ENCODE peak calls at places on chromosomes 11 and 22, in five cellular contexts. U is HCT116, V is GM12878, K is H1, N is HepG2. D is an unnamed sample.

GRCh38 chr11:3091846-3092602 is 34.8 kb upstream of the CARS1 start:
- DNase-seq in U (peak), V (peak), K (peak), N (peak), D (peak)

GRCh38 chr11:71356280-71356876 is 91.8 kb downstream of the DHCR7 start:
- DNase-seq in U (no peak), V (no peak), K (no peak), N (no peak), D (no peak)

GRCh38 chr11:11478687-11479086 is 125.6 kb upstream of the CSNK2A3 start:
- DNase-seq in U (no peak), V (no peak), K (peak), N (no peak), D (peak)

GRCh38 chr11:118226294-118226693 is 1.5 kb upstream of the JAML start:
- DNase-seq in U (no peak), V (no peak), K (no peak), N (no peak), D (no peak)

GRCh38 chr11:116693206-116694016 is 79.4 kb downstream of the BUD13 start:
- DNase-seq in U (no peak), V (no peak), K (peak), N (no peak), D (no peak)

GRCh38 chr22:23219787-23220484 is 39.6 kb downstream of the BCR start:
- DNase-seq in U (no peak), V (peak), K (no peak), N (no peak), D (no peak)

GRCh38 chr11:62919476-62919875 is 1.7 kb downstream of the CHRM1 start:
- DNase-seq in U (no peak), V (no peak), K (no peak), N (no peak), D (no peak)

GRCh38 chr22:19607198-19608113 is 83.2 kb upstream of the CLDN5 start:
- DNase-seq in U (no peak), V (no peak), K (peak), N (no peak), D (peak)

GRCh38 chr11:31582697-31583096 is 73.1 kb downstream of the ELP4 start:
- DNase-seq in U (no peak), V (no peak), K (no peak), N (no peak), D (peak)

GRCh38 chr11:3735827-3736226 is 61.5 kb downstream of the NUP98 start:
- DNase-seq in U (no peak), V (no peak), K (no peak), N (no peak), D (no peak)

GRCh38 chr11:115528217-115528616 is 24.0 kb upstream of the CADM1 start:
- DNase-seq in U (no peak), V (no peak), K (no peak), N (no peak), D (no peak)

GRCh38 chr11:112363527-112363926 is 102.9 kb upstream of the PLET1 start:
- DNase-seq in U (no peak), V (no peak), K (no peak), N (no peak), D (no peak)

GRCh38 chr11:72069787-72070251 is 10.5 kb downstream of the NUMA1 start:
- DNase-seq in U (peak), V (no peak), K (no peak), N (peak), D (peak)

GRCh38 chr22:47041201-47042115 is 279.0 kb downstream of the TBC1D22A start:
- DNase-seq in U (no peak), V (no peak), K (no peak), N (no peak), D (no peak)

GRCh38 chr22:37887610-37888378 is 18.3 kb upstream of the MICALL1 start:
- DNase-seq in U (no peak), V (no peak), K (no peak), N (no peak), D (no peak)

DNA sequence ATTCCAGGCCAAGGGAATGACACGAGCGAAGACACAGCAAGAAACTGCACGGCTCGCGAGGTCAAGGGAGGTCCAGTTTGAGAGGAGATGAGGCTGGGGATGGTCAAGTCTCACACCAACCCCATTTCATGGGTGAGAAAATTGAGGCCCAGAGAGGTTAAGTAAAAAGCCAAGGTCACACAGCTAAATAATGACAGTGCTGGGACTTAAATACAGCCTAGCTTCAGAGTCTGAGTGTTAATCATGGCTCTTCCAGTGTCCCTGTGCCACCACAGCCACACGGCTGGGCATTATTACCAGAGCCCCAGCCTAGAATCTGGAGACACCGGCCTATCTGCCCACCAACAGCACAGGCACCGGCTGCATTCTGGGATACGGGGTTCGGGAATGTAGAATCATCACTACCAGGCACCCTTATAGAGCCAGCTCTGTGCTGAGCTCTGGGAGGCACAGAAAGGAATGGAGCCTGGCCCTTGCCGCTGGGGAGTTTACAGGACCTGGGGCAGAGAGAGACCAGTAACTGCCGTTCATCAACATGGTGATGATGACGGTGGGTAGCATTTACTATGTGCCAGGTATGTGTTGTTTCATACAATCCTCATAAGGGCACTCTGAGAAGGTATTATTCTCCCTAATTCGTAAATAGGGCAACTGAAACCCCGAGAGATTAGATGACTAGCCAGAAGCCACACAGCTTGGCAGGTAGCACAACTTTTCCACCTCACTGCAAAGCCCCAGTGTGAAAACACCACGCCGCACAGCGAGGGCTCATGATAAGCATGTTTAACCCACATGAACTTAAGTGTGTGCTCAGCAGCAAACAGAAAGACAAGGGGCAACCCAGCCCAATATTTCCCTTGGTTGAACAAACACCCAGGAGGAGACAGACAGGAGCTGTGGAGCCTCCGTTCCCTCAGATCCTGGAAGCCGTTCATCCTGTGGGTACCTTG is 51.9 kb downstream of the CD6 start:
- DNase-seq in U (no peak), V (no peak), K (no peak), N (no peak), D (no peak)
- TF ChIP-seq SRF in U (no peak), V (no peak), K (no peak), N (no peak), D (no peak)

DNA sequence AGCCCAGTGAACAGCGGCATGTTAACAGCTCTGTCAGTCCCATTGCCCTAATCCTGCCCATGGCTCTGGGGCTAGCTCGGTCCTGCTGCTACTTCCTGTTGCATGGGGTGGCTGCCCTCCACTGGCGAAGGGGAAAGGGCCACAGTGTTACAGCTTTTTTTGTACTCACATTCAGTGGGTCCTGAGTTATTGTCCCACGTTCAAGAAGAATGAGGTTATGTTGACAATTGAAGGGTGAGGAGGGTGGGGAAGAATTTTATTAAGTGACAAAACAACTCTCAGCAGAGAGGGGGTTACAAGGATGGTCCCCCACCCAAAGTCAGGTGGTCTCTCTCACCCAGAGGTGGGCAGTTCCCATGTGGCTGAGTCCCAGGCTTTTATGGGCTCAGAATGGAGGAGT is 17.7 kb upstream of the MS4A7 start:
- DNase-seq in U (no peak), V (no peak), K (no peak), N (no peak), D (no peak)
- TF ChIP-seq SRF in U (no peak), V (no peak), K (no peak), N (no peak), D (no peak)

DNA sequence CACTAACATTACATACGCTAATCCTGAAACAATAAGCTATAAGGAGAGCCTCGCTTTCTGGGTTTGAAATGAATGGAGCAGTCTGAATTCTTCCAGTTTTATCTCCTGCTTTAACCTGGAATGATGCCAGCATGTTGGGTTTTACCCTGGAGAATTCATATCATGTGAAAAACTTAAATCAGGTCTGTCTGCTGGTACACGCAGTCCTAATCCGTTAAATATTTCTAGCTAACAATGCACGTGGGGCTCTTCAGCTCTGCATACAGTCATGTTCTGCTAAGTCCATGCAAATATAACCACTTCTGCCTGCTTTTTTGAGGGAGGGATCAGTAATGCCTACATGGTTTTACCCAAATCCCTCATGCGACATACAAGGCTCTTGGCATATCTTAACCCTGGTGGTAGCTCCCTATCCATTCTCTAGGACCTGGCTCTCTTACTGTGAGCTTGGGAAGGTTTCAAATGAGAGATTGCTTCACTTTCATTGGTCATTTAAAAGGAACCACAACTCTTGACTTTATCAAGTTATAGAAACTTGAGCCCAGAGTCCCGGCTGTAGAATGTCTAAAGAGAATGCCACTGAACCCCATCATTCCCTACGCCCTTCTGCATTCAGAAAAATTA is 92.6 kb downstream of the COMMD9 start:
- DNase-seq in U (no peak), V (no peak), K (no peak), N (no peak), D (no peak)
- TF ChIP-seq SRF in U (no peak), V (no peak), K (no peak), N (no peak), D (no peak)

DNA sequence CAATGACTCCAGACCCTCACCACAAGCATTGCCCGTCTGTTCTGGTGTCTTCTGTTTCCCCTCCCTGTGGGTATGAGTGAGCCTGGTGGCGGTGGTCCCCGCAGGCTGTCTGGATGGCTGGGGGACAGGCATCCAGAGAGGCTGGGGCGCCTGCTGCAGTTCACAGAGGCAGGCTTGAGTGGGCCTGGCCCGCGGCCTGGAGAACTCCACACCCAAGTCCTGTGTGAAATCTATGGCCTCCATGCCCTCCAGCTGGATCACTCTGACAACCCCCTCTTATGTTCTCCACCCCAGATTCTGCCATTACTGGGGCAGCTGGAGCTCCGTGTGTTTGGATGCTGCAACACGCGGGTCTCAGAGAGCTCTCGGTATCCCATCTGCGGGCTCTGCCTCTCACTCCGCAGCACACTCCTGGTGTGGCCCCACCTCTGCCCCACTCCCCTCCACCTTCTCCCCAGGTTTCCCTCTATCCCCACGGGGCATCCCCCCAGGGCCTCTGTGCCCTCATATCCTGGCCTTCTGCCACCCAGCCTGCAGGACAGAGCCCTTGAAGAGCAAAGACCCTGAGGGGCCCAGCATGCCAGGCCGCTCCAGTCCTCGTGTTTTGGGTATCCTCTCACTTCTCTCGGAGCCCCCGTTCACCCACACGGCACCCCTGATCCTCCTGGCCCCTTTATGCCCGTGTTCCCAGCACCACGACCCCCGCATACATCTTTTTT is 31.3 kb downstream of the LRRC74B start:
- DNase-seq in U (no peak), V (no peak), K (no peak), N (no peak), D (no peak)
- TF ChIP-seq SRF in U (no peak), V (no peak), K (no peak), N (no peak), D (no peak)

GRCh38 chr11:36577859-36578258 is 10.1 kb downstream of the RAG1 start:
- DNase-seq in U (no peak), V (no peak), K (no peak), N (no peak), D (no peak)

GRCh38 chr11:36586543-36586942 is 7.8 kb upstream of the IFTAP start:
- DNase-seq in U (no peak), V (no peak), K (no peak), N (no peak), D (no peak)

GRCh38 chr11:36578458-36578857 is 10.7 kb downstream of the RAG1 start:
- DNase-seq in U (no peak), V (no peak), K (no peak), N (no peak), D (no peak)

GRCh38 chr11:36581536-36581935 is 12.8 kb upstream of the IFTAP start:
- DNase-seq in U (no peak), V (no peak), K (no peak), N (no peak), D (no peak)

DNA sequence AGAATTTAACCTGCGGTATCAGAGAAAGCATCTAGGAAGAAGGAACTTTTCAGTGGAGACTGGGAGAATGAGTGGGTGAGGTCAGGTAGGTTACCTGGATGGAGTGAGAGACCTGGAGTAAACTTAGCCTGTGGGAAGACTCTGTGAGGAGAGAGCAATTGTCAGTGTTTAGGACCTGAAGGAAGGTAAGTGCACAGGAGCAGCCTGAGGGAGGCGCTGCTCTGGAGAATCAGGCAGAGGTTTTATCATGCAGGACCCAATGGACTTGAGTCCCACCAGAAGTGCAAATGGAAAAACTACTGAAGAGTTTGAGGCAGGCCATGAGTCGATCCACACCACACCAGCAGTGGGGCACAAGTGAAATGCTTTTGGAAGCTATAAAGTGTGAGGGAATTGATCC is 10.6 kb upstream of the IFTAP start:
- DNase-seq in U (no peak), V (no peak), K (no peak), N (no peak), D (no peak)
- TF ChIP-seq SRF in U (no peak), V (no peak), K (no peak), N (no peak), D (no peak)

D was measured in K562.